ENCODE peak calls at places on chromosome 9, in eight cellular contexts. S is stimulated activated naive CD8-positive, alpha-beta T cell treated with anti-CD3 and anti-CD28 coated beads, Interleukin-15, amount 100 ng/mL, for 72 hours; K is Right ventricle myocardium superior; Q is right cardiac atrium; O is activated CD8-positive, alpha-beta T cell treated with anti-CD3 and anti-CD28 coated beads for 36 hours; D is central memory CD8-positive, alpha-beta T cell; T is T-helper 17 cell; X is WTC11. U is an unnamed sample.

GRCh38 chr9:70485273-70485858 is 70.9 kb upstream of the KLF9 start:
- ATAC-seq in Q (peak), T (no peak), O (no peak), K (peak), D (no peak), S (no peak), X (no peak), U (no peak)

GRCh38 chr9:13557724-13558123 is 278.2 kb upstream of the MPDZ start:
- ATAC-seq in S (no peak), D (no peak), T (no peak), X (no peak), K (peak), O (no peak), Q (peak), U (no peak)

GRCh38 chr9:89395931-89396710 is 77.8 kb downstream of the SECISBP2 start:
- ATAC-seq in X (no peak), O (no peak), D (no peak), T (no peak), S (no peak), K (no peak), Q (no peak), U (no peak)

GRCh38 chr9:34143116-34143515 is 16.6 kb upstream of the DCAF12 start:
- ATAC-seq in K (no peak), D (no peak), Q (no peak), T (no peak), X (no peak), O (no peak), S (no peak), U (no peak)

GRCh38 chr9:135907006-135907434 is 326 bp downstream of the CAMSAP1 start:
- ATAC-seq in T (no peak), Q (no peak), O (peak), K (no peak), X (no peak), D (peak), S (peak), U (peak)

GRCh38 chr9:89746385-89747116 is 141.7 kb downstream of the GADD45G start:
- ATAC-seq in K (peak), O (no peak), X (no peak), Q (peak), T (no peak), S (no peak), D (no peak), U (peak)

GRCh38 chr9:89154651-89155336 is 23.8 kb downstream of the SHC3 start:
- ATAC-seq in Q (peak), X (no peak), D (peak), T (peak), S (peak), O (peak), K (no peak), U (no peak)

GRCh38 chr9:7561527-7561926 is 238.1 kb downstream of the DMAC1 start:
- ATAC-seq in K (no peak), D (no peak), O (no peak), S (no peak), T (no peak), X (peak), Q (no peak), U (no peak)

GRCh38 chr9:71587576-71588362 is 180.5 kb downstream of the CEMIP2 start:
- ATAC-seq in D (no peak), S (peak), O (no peak), Q (no peak), T (no peak), X (no peak), K (no peak), U (no peak)

GRCh38 chr9:84996049-84996448 is 326.5 kb downstream of the NTRK2 start:
- ATAC-seq in Q (no peak), S (no peak), X (no peak), K (no peak), O (no peak), T (no peak), D (no peak), U (no peak)

GRCh38 chr9:130670644-130671043 is 6.2 kb downstream of the PRDM12 start:
- ATAC-seq in T (no peak), X (no peak), D (no peak), S (no peak), O (no peak), K (no peak), Q (no peak), U (no peak)

GRCh38 chr9:136566553-136566895 is 20.7 kb upstream of the NOTCH1 start:
- ATAC-seq in D (no peak), X (no peak), O (no peak), Q (no peak), S (no peak), K (no peak), T (no peak), U (no peak)

GRCh38 chr9:16217933-16218830 is 652.3 kb downstream of the BNC2 start:
- ATAC-seq in T (no peak), Q (no peak), O (no peak), X (no peak), S (no peak), K (no peak), D (no peak), U (no peak)

GRCh38 chr9:15670884-15671283 is 118.0 kb downstream of the CCDC171 start:
- ATAC-seq in Q (no peak), S (no peak), X (no peak), O (no peak), K (no peak), T (no peak), D (no peak), U (no peak)

GRCh38 chr9:79129865-79130480 is 441.8 kb upstream of the TLE4 start:
- ATAC-seq in S (no peak), Q (no peak), O (no peak), X (peak), T (no peak), D (no peak), K (no peak), U (peak)

GRCh38 chr9:95032580-95033298 is 284.8 kb downstream of the FANCC start:
- ATAC-seq in Q (peak), X (no peak), D (no peak), K (peak), O (no peak), S (no peak), T (no peak), U (peak)

GRCh38 chr9:99637640-99638039 is 184.0 kb upstream of the NR4A3 start:
- ATAC-seq in X (no peak), S (no peak), T (no peak), K (no peak), Q (no peak), O (no peak), D (no peak), U (no peak)

GRCh38 chr9:133972041-133972970 is 19.8 kb downstream of the VAV2 start:
- ATAC-seq in K (no peak), O (no peak), D (no peak), S (no peak), X (no peak), Q (no peak), T (no peak), U (no peak)

GRCh38 chr9:100098241-100098886 is 436 bp downstream of the ERP44 start:
- ATAC-seq in T (peak), Q (peak), K (peak), X (peak), O (peak), D (peak), S (no peak), U (peak)

GRCh38 chr9:90821697-90822096 is 20.1 kb downstream of the SYK start:
- ATAC-seq in X (no peak), O (no peak), Q (no peak), K (no peak), S (no peak), T (no peak), D (no peak), U (no peak)

GRCh38 chr9:134391319-134392231 is 65.3 kb downstream of the RXRA start:
- ATAC-seq in Q (peak), D (peak), S (peak), X (no peak), K (no peak), T (peak), O (peak), U (no peak)

GRCh38 chr9:121059513-121059912 is 9.4 kb upstream of the C5 start:
- ATAC-seq in Q (no peak), D (no peak), S (no peak), X (no peak), O (peak), T (no peak), K (no peak), U (no peak)

GRCh38 chr9:93945400-93946337 is 9.5 kb downstream of the BARX1 start:
- ATAC-seq in O (no peak), X (no peak), K (no peak), S (no peak), T (no peak), D (no peak), Q (no peak), U (no peak)

GRCh38 chr9:116075191-116075590 is 78.4 kb upstream of the PAPPA start:
- ATAC-seq in T (no peak), X (no peak), O (no peak), K (no peak), S (no peak), D (no peak), Q (no peak), U (no peak)

U was measured in gastroesophageal sphincter.